ENCODE peak calls at places on chromosomes 13 and 19, in five cellular contexts. N is CD4-positive, alpha-beta memory T cell; J is DMS53; F is naive thymus-derived CD8-positive, alpha-beta T cell; T is activated gamma-delta T cell treated with Interleukin-2 at 50 U/mL for 16 hours. V is an unnamed sample.
A peak's percentile ranks its signal among the peaks of the same experiment; 100 is the strongest.

GRCh38 chr19:45527731-45528130 is 20.5 kb downstream of the VASP start:
- DNase-seq in T (no peak), J (no peak), F (no peak), N (no peak), V (no peak)

GRCh38 chr19:47377208-47377701 is 28.1 kb downstream of the DHX34 start:
- DNase-seq in F (no peak), J (no peak), N (no peak), T (no peak), V (no peak)

GRCh38 chr13:24627864-24628418 is 52.3 kb upstream of the ATP12A start:
- DNase-seq in F (no peak), N (no peak), J (no peak), T (no peak), V (no peak)

GRCh38 chr19:39971380-39971841 is 446 bp downstream of the PSMC4 start:
- DNase-seq in J (peak; percentile 63), F (no peak), N (no peak), T (no peak), V (no peak)

GRCh38 chr13:57630661-57631606 is 610 bp upstream of the PCDH17 start:
- DNase-seq in F (no peak), N (no peak), J (peak; percentile 38), T (no peak), V (no peak)

GRCh38 chr19:898663-899062 is 5.4 kb downstream of the RNU6-9 start:
- DNase-seq in J (peak; percentile 65), N (peak; percentile 38), T (no peak), F (peak; percentile 47), V (peak; percentile 65)

GRCh38 chr13:26022538-26023292 is 29.1 kb downstream of the SHISA2 start:
- DNase-seq in F (no peak), T (no peak), J (peak; percentile 94), N (no peak), V (no peak)

GRCh38 chr13:97367427-97367826 is 66.5 kb upstream of the RAP2A start:
- DNase-seq in N (no peak), J (no peak), F (no peak), T (no peak), V (no peak)

GRCh38 chr13:100392709-100393630 is 195.6 kb downstream of the GGACT start:
- DNase-seq in N (no peak), J (peak; percentile 74), T (peak; percentile 41), F (no peak), V (peak; percentile 63)

GRCh38 chr19:49502866-49503581 is 6.8 kb downstream of the RPS11 start:
- DNase-seq in J (peak; percentile 81), F (no peak), N (peak; percentile 74), T (no peak), V (peak; percentile 70)

GRCh38 chr13:37369618-37370017 is 228.9 kb downstream of the POSTN start:
- DNase-seq in N (no peak), J (no peak), F (no peak), T (no peak), V (no peak)

GRCh38 chr19:15264933-15265206 is 32.6 kb upstream of the EPHX3 start:
- DNase-seq in N (no peak), J (no peak), T (no peak), F (no peak), V (no peak)

GRCh38 chr13:102774210-102774560 is 599 bp upstream of the TEX30 start:
- DNase-seq in T (no peak), N (no peak), J (peak; percentile 56), F (no peak), V (no peak)

GRCh38 chr19:29878973-29879654 is 62.9 kb upstream of the URI1 start:
- DNase-seq in N (no peak), J (peak; percentile 19), F (no peak), T (no peak), V (no peak)

GRCh38 chr19:37251308-37252229 is 33.6 kb downstream of the ZNF383 start:
- DNase-seq in F (no peak), J (peak; percentile 99), N (peak; percentile 77), T (peak; percentile 4), V (peak; percentile 74)

GRCh38 chr19:45130888-45131615 is 29.7 kb downstream of the NKPD1 start:
- DNase-seq in J (peak; percentile 98), F (no peak), T (no peak), N (no peak), V (no peak)

GRCh38 chr13:24681930-24682329 is 1.7 kb downstream of the ATP12A start:
- DNase-seq in N (no peak), J (no peak), F (no peak), T (no peak), V (no peak)

GRCh38 chr13:21297452-21297851 is 121.0 kb downstream of the MRPL57 start:
- DNase-seq in T (no peak), J (peak; percentile 61), N (no peak), F (no peak), V (no peak)

GRCh38 chr13:72295173-72295572 is 428.2 kb upstream of the DACH1 start:
- DNase-seq in J (no peak), N (no peak), T (no peak), F (no peak), V (no peak)

GRCh38 chr13:91368676-91369425 is 21.4 kb downstream of the MIR17HG start:
- DNase-seq in J (no peak), T (no peak), F (no peak), N (no peak), V (no peak)

GRCh38 chr13:35039012-35039411 is 96.9 kb downstream of the NBEA start:
- DNase-seq in T (no peak), F (no peak), N (no peak), J (no peak), V (no peak)

GRCh38 chr13:60448907-60449510 is 52.0 kb downstream of the TDRD3 start:
- DNase-seq in N (no peak), F (no peak), T (no peak), J (peak; percentile 32), V (peak; percentile 31)

GRCh38 chr19:58054792-58055482 is 4.1 kb upstream of the ZNF135 start:
- DNase-seq in T (no peak), N (no peak), J (no peak), F (no peak), V (no peak)

GRCh38 chr13:20387006-20387405 is 138.7 kb downstream of the CRYL1 start:
- DNase-seq in N (no peak), F (no peak), T (no peak), J (no peak), V (no peak)

GRCh38 chr19:38228491-38229439 is 4.7 kb upstream of the DPF1 start:
- DNase-seq in T (no peak), J (peak; percentile 79), N (no peak), F (no peak), V (no peak)

V was measured in activated naive CD4-positive, alpha-beta T cell treated with anti-CD3 and anti-CD28 coated beads, Interleukin-2, amount 10 ng/mL, durations not matched to agents 7 days and 5 days.